ENCODE peak calls at places on chromosome 13, in six cellular contexts. P is mesendoderm, O is neuronal stem cell, F is IMR-90, B is H9, L is H1. K is an unnamed sample.
A peak's percentile ranks its signal among the peaks of the same experiment; 100 is the strongest.

GRCh38 chr13:25190256-25190655 is 18.2 kb upstream of the AMER2 start:
- DNase-seq in O (no peak), P (no peak), B (no peak), F (no peak), L (no peak), K (no peak)

GRCh38 chr13:59459972-59460371 is 703.8 kb downstream of the DIAPH3 start:
- DNase-seq in L (no peak), O (no peak), P (peak; percentile 39), F (peak; percentile 41), B (no peak), K (no peak)

GRCh38 chr13:108980237-108980636 is 350.8 kb downstream of the MYO16 start:
- DNase-seq in L (no peak), B (no peak), P (no peak), O (no peak), F (no peak), K (no peak)

GRCh38 chr13:41985788-41986508 is 25.0 kb upstream of the VWA8 start:
- DNase-seq in P (no peak), B (no peak), F (peak; percentile 35), O (no peak), L (no peak), K (peak; percentile 32)

GRCh38 chr13:91609353-91609752 is 210.9 kb downstream of the GPC5 start:
- DNase-seq in F (peak; percentile 54), L (no peak), O (no peak), P (no peak), B (no peak), K (peak; percentile 32)

GRCh38 chr13:101654916-101655315 is 202.4 kb downstream of the ITGBL1 start:
- DNase-seq in B (no peak), L (no peak), O (no peak), F (peak; percentile 12), P (no peak), K (no peak)

GRCh38 chr13:46893820-46894533 is 2.9 kb downstream of the HTR2A start:
- DNase-seq in O (peak; percentile 71), B (peak; percentile 78), P (peak; percentile 70), F (peak; percentile 17), L (peak; percentile 10), K (peak; percentile 60)

GRCh38 chr13:46479691-46480090 is 73.3 kb upstream of the LRCH1 start:
- DNase-seq in O (no peak), B (no peak), F (no peak), L (no peak), P (peak; percentile 23), K (no peak)

GRCh38 chr13:30551194-30551593 is 66.5 kb upstream of the USPL1 start:
- DNase-seq in L (no peak), B (no peak), F (peak; percentile 43), P (peak; percentile 64), O (no peak), K (peak; percentile 38)

GRCh38 chr13:79417741-79418140 is 11.7 kb upstream of the RBM26 start:
- DNase-seq in F (no peak), O (no peak), L (no peak), P (no peak), B (no peak), K (no peak)

GRCh38 chr13:28568286-28568685 is 73.4 kb upstream of the FLT1 start:
- DNase-seq in L (no peak), F (peak; percentile 62), O (no peak), B (no peak), P (no peak), K (peak; percentile 66)

GRCh38 chr13:57632276-57633140 is 964 bp downstream of the PCDH17 start:
- DNase-seq in O (no peak), B (peak; percentile 64), P (peak; percentile 72), F (no peak), L (no peak), K (no peak)

GRCh38 chr13:46354143-46355087 is 32.6 kb downstream of the RUBCNL start:
- DNase-seq in P (no peak), L (no peak), B (no peak), O (no peak), F (peak; percentile 88), K (peak; percentile 97)

GRCh38 chr13:37501187-37501586 is 97.4 kb downstream of the POSTN start:
- DNase-seq in F (peak; percentile 15), P (no peak), B (no peak), L (no peak), O (no peak), K (no peak)

GRCh38 chr13:20383058-20383457 is 142.6 kb downstream of the CRYL1 start:
- DNase-seq in P (no peak), F (no peak), O (no peak), B (no peak), L (no peak), K (no peak)

GRCh38 chr13:31172535-31172934 is 10.8 kb upstream of the HSPH1 start:
- DNase-seq in L (no peak), F (peak; percentile 84), P (peak; percentile 20), O (no peak), B (no peak), K (peak; percentile 72)

GRCh38 chr13:98490195-98490771 is 86.6 kb downstream of the STK24 start:
- DNase-seq in O (no peak), B (no peak), L (no peak), P (no peak), F (no peak), K (no peak)

GRCh38 chr13:48775804-48776203 is 122.1 kb downstream of the CYSLTR2 start:
- DNase-seq in P (peak; percentile 36), O (no peak), B (no peak), F (peak; percentile 97), L (no peak), K (peak; percentile 95)

GRCh38 chr13:92221916-92222315 is 823.5 kb downstream of the GPC5 start:
- DNase-seq in P (peak; percentile 77), O (no peak), F (no peak), B (no peak), L (no peak), K (no peak)

GRCh38 chr13:83829800-83830199 is 52.5 kb downstream of the SLITRK1 start:
- DNase-seq in L (no peak), F (no peak), B (no peak), P (peak; percentile 2), O (no peak), K (no peak)

GRCh38 chr13:93603043-93603442 is 376.4 kb downstream of the GPC6 start:
- DNase-seq in O (no peak), F (peak; percentile 82), B (no peak), L (peak; percentile 2), P (peak; percentile 84), K (peak; percentile 45)

GRCh38 chr13:52806029-52806428 is 42.4 kb downstream of the PCDH8 start:
- DNase-seq in B (no peak), O (no peak), P (no peak), F (no peak), L (no peak), K (no peak)

GRCh38 chr13:71285700-71286099 is 581.3 kb downstream of the DACH1 start:
- DNase-seq in B (no peak), L (no peak), P (peak; percentile 22), O (no peak), F (no peak), K (peak; percentile 9)

GRCh38 chr13:43111887-43112400 is 88.6 kb downstream of the DNAJC15 start:
- DNase-seq in O (no peak), F (no peak), P (no peak), L (no peak), B (no peak), K (no peak)

GRCh38 chr13:113666324-113666660 is 727 bp upstream of the GRK1 start:
- DNase-seq in P (no peak), L (no peak), O (no peak), F (no peak), B (no peak), K (no peak)

GRCh38 chr13:51663980-51664957 is 80.0 kb downstream of the WDFY2 start:
- DNase-seq in L (no peak), P (no peak), O (no peak), B (no peak), F (no peak), K (peak; percentile 27)
- H3K23ac ChIP-seq in L (no peak overlapping the region), P (no peak overlapping the region), O (no peak overlapping the region), B (no peak overlapping the region), F (peak overlapping the region; percentile 19), K (no peak overlapping the region)

GRCh38 chr13:97280478-97280877 is 58.3 kb downstream of the MBNL2 start:
- DNase-seq in F (no peak), B (no peak), L (no peak), O (no peak), P (peak; percentile 56), K (no peak)

GRCh38 chr13:97284558-97284957 is 62.4 kb downstream of the MBNL2 start:
- DNase-seq in B (no peak), L (no peak), O (no peak), P (no peak), F (peak; percentile 50), K (no peak)

GRCh38 chr13:97281028-97281427 is 58.9 kb downstream of the MBNL2 start:
- DNase-seq in B (no peak), P (no peak), O (no peak), F (no peak), L (no peak), K (no peak)

GRCh38 chr13:97283888-97284287 is 61.8 kb downstream of the MBNL2 start:
- DNase-seq in L (no peak), B (no peak), P (no peak), F (no peak), O (no peak), K (no peak)

GRCh38 chr13:97282705-97283104 is 60.6 kb downstream of the MBNL2 start:
- DNase-seq in P (no peak), L (no peak), B (no peak), F (no peak), O (no peak), K (no peak)
- H3K4me1 ChIP-seq in P (no peaks in the 10 kb centered on the region), L (no peaks in the 10 kb centered on the region), B (no peaks in the 10 kb centered on the region), F (peaks cover 28% of the 10 kb centered on the region), O (peaks cover 2% of the 10 kb centered on the region), K (peaks cover 15% of the 10 kb centered on the region)

GRCh38 chr13:110490009-110490770 is 71.3 kb downstream of the RAB20 start:
- DNase-seq in B (no peak), O (no peak), L (no peak), P (no peak), F (no peak), K (no peak)

GRCh38 chr13:110486061-110486780 is 75.3 kb downstream of the RAB20 start:
- DNase-seq in O (peak; percentile 12), B (peak; percentile 76), P (peak; percentile 89), F (no peak), L (no peak), K (peak; percentile 57)

GRCh38 chr13:110483386-110483785 is 78.1 kb downstream of the RAB20 start:
- DNase-seq in F (no peak), P (no peak), O (no peak), B (no peak), L (no peak), K (no peak)

GRCh38 chr13:110484290-110485048 is 77.1 kb downstream of the RAB20 start:
- DNase-seq in L (no peak), P (no peak), O (no peak), F (no peak), B (no peak), K (no peak)

GRCh38 chr13:110485604-110486003 is 75.9 kb downstream of the RAB20 start:
- DNase-seq in B (peak; percentile 96), P (peak; percentile 99), O (peak; percentile 56), F (no peak), L (peak; percentile 92), K (peak; percentile 43)
- H3K18ac ChIP-seq in B (peak overlapping the region; percentile 76), P (peak overlapping the region; percentile 88), O (peak overlapping the region; percentile 73), F (no peak overlapping the region), L (peak overlapping the region; percentile 91), K (peak overlapping the region; percentile 9)

DNA sequence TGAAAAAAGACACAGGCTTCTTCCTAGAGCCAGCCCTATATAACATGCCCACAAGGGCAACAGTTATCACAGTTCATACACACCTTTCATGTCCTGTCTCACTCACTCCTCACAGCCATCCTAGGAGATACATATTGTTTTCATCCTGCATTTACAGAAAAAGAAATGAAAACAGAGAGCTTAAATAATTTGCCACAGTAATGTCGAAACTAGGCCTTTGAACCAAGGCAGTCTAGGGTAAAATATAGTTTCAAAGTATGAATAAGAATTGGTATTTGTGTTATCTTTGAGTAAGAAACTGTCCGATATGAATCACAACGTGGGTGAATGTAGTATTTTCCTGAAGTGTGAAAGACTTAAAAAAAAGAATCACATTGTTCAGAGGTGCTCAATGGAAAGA is 26.8 kb downstream of the CLDN10 start:
- DNase-seq in B (no peak), L (no peak), P (no peak), F (no peak), O (no peak), K (no peak)
- H3K23ac ChIP-seq in B (no peak overlapping the region), L (no peak overlapping the region), P (no peak overlapping the region), F (no peak overlapping the region), O (no peak overlapping the region), K (no peak overlapping the region)